ENCODE peak calls at places on chromosomes 5 and 9, in ten cellular contexts. O is activated CD4-positive, alpha-beta T cell treated with anti-CD3 and anti-CD28 coated beads, Interleukin-2, amount 50 U/mL, for 24 hours; G is NCI-H2081; W is effector CD4-positive, alpha-beta T cell; R is endothelial cell; Y is SJCRH30; K is HT1080; H is GF-D8; B is chondrocyte; Z is CD8-positive, alpha-beta T cell. U is an unnamed sample.

GRCh38 chr9:112091805-112092204 is 83.3 kb downstream of the SUSD1 start:
- DNase-seq in R (no peak), H (no peak), Z (no peak), G (peak; percentile 13), K (no peak), W (no peak), Y (peak; percentile 63), B (no peak), O (no peak), U (peak; percentile 36)

GRCh38 chr5:106985174-106985573 is 685.6 kb downstream of the EFNA5 start:
- DNase-seq in O (no peak), G (no peak), B (no peak), R (no peak), Y (no peak), Z (no peak), W (no peak), H (no peak), K (no peak), U (no peak)

GRCh38 chr9:90795879-90796317 is 5.7 kb upstream of the SYK start:
- DNase-seq in W (no peak), O (no peak), G (no peak), K (no peak), B (no peak), H (peak; percentile 81), Y (no peak), Z (no peak), R (no peak), U (peak; percentile 69)

GRCh38 chr5:78627175-78627574 is 21.4 kb downstream of the LHFPL2 start:
- DNase-seq in R (no peak), W (no peak), G (no peak), O (no peak), Y (peak; percentile 34), B (no peak), K (no peak), Z (no peak), H (no peak), U (peak; percentile 41)

GRCh38 chr9:84953797-84954695 is 284.5 kb downstream of the NTRK2 start:
- DNase-seq in K (peak; percentile 27), G (peak; percentile 77), O (no peak), H (no peak), Y (peak; percentile 69), R (peak; percentile 89), B (no peak), Z (peak; percentile 8), W (no peak), U (peak; percentile 52)

GRCh38 chr5:178238711-178239592 is 6.3 kb upstream of the PHYKPL start:
- DNase-seq in G (no peak), K (no peak), Z (no peak), R (no peak), B (peak; percentile 62), W (no peak), H (no peak), Y (no peak), O (no peak), U (no peak)

GRCh38 chr9:127915801-127916664 is 808 bp downstream of the ST6GALNAC4 start:
- DNase-seq in B (peak; percentile 67), K (no peak), W (no peak), R (no peak), Z (no peak), G (peak; percentile 42), O (no peak), Y (peak; percentile 91), H (peak; percentile 10), U (no peak)

GRCh38 chr9:96604005-96604320 is 15.7 kb downstream of the CDC14B start:
- DNase-seq in G (no peak), Y (no peak), O (no peak), W (no peak), Z (no peak), B (no peak), R (no peak), H (no peak), K (no peak), U (no peak)

GRCh38 chr9:36250079-36250478 is 8.2 kb downstream of the GNE start:
- DNase-seq in Z (no peak), O (no peak), W (no peak), Y (no peak), R (no peak), B (no peak), K (peak; percentile 2), G (no peak), H (no peak), U (no peak)

GRCh38 chr5:115503420-115503819 is 41.2 kb downstream of the FEM1C start:
- DNase-seq in B (no peak), G (no peak), Y (no peak), O (no peak), H (no peak), Z (no peak), K (no peak), R (no peak), W (no peak), U (no peak)

GRCh38 chr5:39107350-39107749 is 33.2 kb upstream of the RICTOR start:
- DNase-seq in Z (no peak), G (no peak), K (no peak), R (no peak), Y (no peak), O (no peak), W (no peak), H (no peak), B (no peak), U (no peak)

U was measured in OCI-M1.